ENCODE peak calls at places on chromosomes 12 and 14, in ten cellular contexts. U is neuronal stem cell; L is GOT3; P is NCI-H2171; O is activated CD4-positive, alpha-beta T cell treated with anti-CD3 and anti-CD28 coated beads, Interleukin-2, amount 50 U/mL, for 24 hours; D is ureter; N is NCI-H460; J is GM12892; R is stimulated activated CD8-positive, alpha-beta memory T cell treated with anti-CD3 and anti-CD28 coated beads, Interleukin-7, amount 100 ng/mL, for 1 hour; E is sciatic nerve. K is an unnamed sample.
A peak's percentile ranks its signal among the peaks of the same experiment; 100 is the strongest.

GRCh38 chr12:50518129-50518528 is 13.3 kb downstream of the DIP2B start:
- DNase-seq in U (no peak), L (no peak), P (no peak), O (no peak), D (no peak), N (no peak), J (no peak), R (no peak), E (no peak), K (no peak)

GRCh38 chr14:69460093-69460701 is 24.3 kb upstream of the PLEKHD1 start:
- DNase-seq in U (no peak), L (no peak), P (peak; percentile 53), O (no peak), D (peak; percentile 60), N (peak; percentile 85), J (peak; percentile 19), R (peak; percentile 2), E (no peak), K (peak; percentile 31)

GRCh38 chr12:121812921-121813896 is 9.4 kb downstream of the SETD1B start:
- DNase-seq in U (no peak), L (no peak), P (no peak), O (no peak), D (no peak), N (no peak), J (no peak), R (no peak), E (no peak), K (no peak)

GRCh38 chr14:64114166-64114565 is 180.0 kb downstream of the ESR2 start:
- DNase-seq in U (no peak), L (no peak), P (no peak), O (no peak), D (no peak), N (no peak), J (no peak), R (no peak), E (no peak), K (no peak)

GRCh38 chr14:53943751-53944083 is 12.9 kb downstream of the BMP4 start:
- DNase-seq in U (no peak), L (no peak), P (no peak), O (no peak), D (no peak), N (no peak), J (no peak), R (no peak), E (no peak), K (no peak)

GRCh38 chr14:43313719-43314118 is 1193.4 kb downstream of the FSCB start:
- DNase-seq in U (no peak), L (no peak), P (no peak), O (no peak), D (no peak), N (no peak), J (no peak), R (no peak), E (no peak), K (no peak)

GRCh38 chr12:50110127-50110761 is 1.8 kb upstream of the COX14 start:
- DNase-seq in U (no peak), L (no peak), P (peak; percentile 78), O (no peak), D (peak; percentile 62), N (no peak), J (peak; percentile 52), R (no peak), E (peak; percentile 76), K (peak; percentile 76)

GRCh38 chr12:20345866-20346265 is 22.5 kb upstream of the PDE3A start:
- DNase-seq in U (no peak), L (no peak), P (no peak), O (no peak), D (no peak), N (no peak), J (no peak), R (no peak), E (no peak), K (no peak)

GRCh38 chr12:6777386-6777785 is 5.1 kb downstream of the LAG3 start:
- DNase-seq in U (no peak), L (no peak), P (no peak), O (no peak), D (no peak), N (no peak), J (no peak), R (no peak), E (no peak), K (peak; percentile 1)

GRCh38 chr12:103840399-103840880 is 594 bp downstream of the NT5DC3 start:
- DNase-seq in U (no peak), L (no peak), P (no peak), O (peak; percentile 16), D (no peak), N (no peak), J (peak; percentile 29), R (no peak), E (peak; percentile 62), K (no peak)